ENCODE peak calls at places on chromosomes 16 and 17, in six cellular contexts. L, M, N, F, W and Z are unnamed samples.

GRCh38 chr17:73342549-73343167 is 30.9 kb upstream of the CDC42EP4 start:
- DNase-seq in W (no peak), M (no peak), F (no peak), N (no peak), L (no peak), Z (no peak)

GRCh38 chr16:68529608-68529930 is 9.5 kb upstream of the ZFP90 start:
- DNase-seq in M (no peak), N (no peak), L (no peak), F (no peak), W (no peak), Z (no peak)

GRCh38 chr16:86033016-86033474 is 134.1 kb downstream of the IRF8 start:
- DNase-seq in F (peak), W (no peak), L (no peak), N (no peak), M (no peak), Z (no peak)

GRCh38 chr17:41308251-41308917 is 725 bp downstream of the KRTAP16-1 start:
- DNase-seq in N (no peak), F (peak), L (peak), M (no peak), W (no peak), Z (no peak)

GRCh38 chr16:84532855-84533486 is 28.5 kb upstream of the MEAK7 start:
- DNase-seq in L (no peak), N (no peak), F (no peak), M (no peak), W (no peak), Z (no peak)

GRCh38 chr17:18280766-18281165 is 20.3 kb downstream of the MIEF2 start:
- DNase-seq in L (no peak), W (no peak), F (no peak), N (no peak), M (no peak), Z (no peak)

GRCh38 chr17:65523411-65523810 is 38.0 kb downstream of the AXIN2 start:
- DNase-seq in M (no peak), L (no peak), F (no peak), N (no peak), W (no peak), Z (no peak)

GRCh38 chr16:1545044-1545736 is 11.7 kb downstream of the TMEM204 start:
- DNase-seq in N (no peak), L (no peak), W (no peak), F (no peak), M (no peak), Z (no peak)

GRCh38 chr17:62649570-62649969 is 22.1 kb downstream of the MRC2 start:
- DNase-seq in N (no peak), L (no peak), F (peak), M (no peak), W (no peak), Z (no peak)

GRCh38 chr17:64291268-64291851 is 28.3 kb upstream of the TEX2 start:
- DNase-seq in N (no peak), F (no peak), L (no peak), M (no peak), W (no peak), Z (no peak)

GRCh38 chr17:11144358-11145233 is 96.4 kb upstream of the SHISA6 start:
- DNase-seq in N (no peak), M (no peak), W (no peak), F (no peak), L (peak), Z (no peak)

GRCh38 chr16:56814537-56815432 is 50.2 kb upstream of the SLC12A3 start:
- DNase-seq in M (no peak), F (no peak), N (no peak), W (no peak), L (no peak), Z (no peak)

GRCh38 chr16:66910175-66910940 is 8.3 kb downstream of the CDH16 start:
- DNase-seq in N (no peak), L (no peak), W (no peak), M (no peak), F (no peak), Z (no peak)

GRCh38 chr16:21167929-21168602 is 9.6 kb downstream of the LDAF1 start:
- DNase-seq in W (no peak), F (no peak), M (no peak), L (no peak), N (no peak), Z (no peak)

GRCh38 chr17:36932383-36933173 is 4.7 kb upstream of the LHX1 start:
- DNase-seq in N (no peak), M (no peak), W (no peak), L (no peak), F (peak), Z (no peak)

GRCh38 chr17:22158364-22158763 is 466.0 kb downstream of the KCNJ18 start:
- DNase-seq in L (no peak), N (no peak), F (no peak), M (no peak), W (no peak), Z (no peak)

GRCh38 chr17:58331815-58332719 is 3.5 kb upstream of the TSPOAP1 start:
- DNase-seq in N (peak), W (no peak), F (peak), L (peak), M (no peak), Z (no peak)

GRCh38 chr17:18074566-18075272 is 13.0 kb upstream of the DRG2 start:
- DNase-seq in W (no peak), M (no peak), N (no peak), F (no peak), L (no peak), Z (no peak)

GRCh38 chr16:50574852-50575251 is 26.7 kb downstream of the NKD1 start:
- DNase-seq in W (no peak), M (no peak), N (no peak), L (no peak), F (no peak), Z (no peak)

GRCh38 chr16:73713817-73714495 is 582.7 kb upstream of the PSMD7 start:
- DNase-seq in M (no peak), L (peak), F (no peak), N (no peak), W (no peak), Z (no peak)

GRCh38 chr17:35002876-35003551 is 22.7 kb downstream of the LIG3 start:
- DNase-seq in L (no peak), M (no peak), N (no peak), W (no peak), F (no peak), Z (no peak)

GRCh38 chr17:79019631-79020584 is 4.1 kb upstream of the C1QTNF1 start:
- DNase-seq in N (no peak), L (peak), M (peak), F (peak), W (no peak), Z (no peak)

GRCh38 chr16:58418601-58419000 is 26.3 kb downstream of the GINS3 start:
- DNase-seq in M (peak), N (peak), W (no peak), F (no peak), L (no peak), Z (no peak)

GRCh38 chr17:26792486-26792885 is 501.4 kb upstream of the WSB1 start:
- DNase-seq in W (no peak), M (no peak), L (no peak), F (no peak), N (no peak), Z (no peak)

GRCh38 chr17:72719582-72720493 is 372.6 kb downstream of the SLC39A11 start:
- DNase-seq in M (no peak), F (no peak), N (peak), W (no peak), L (peak), Z (no peak)

GRCh38 chr17:69607162-69607834 is 192.8 kb downstream of the MAP2K6 start:
- DNase-seq in N (peak), L (peak), M (peak), F (peak), W (peak), Z (peak)

GRCh38 chr16:76749780-76750375 is 441.1 kb upstream of the MON1B start:
- DNase-seq in F (no peak), M (no peak), N (no peak), W (no peak), L (no peak), Z (no peak)

GRCh38 chr16:87435399-87436224 is 43.5 kb downstream of the MAP1LC3B start:
- DNase-seq in N (no peak), W (no peak), L (no peak), F (no peak), M (no peak), Z (no peak)

GRCh38 chr17:78890111-78890897 is 12.7 kb downstream of the CEP295NL start:
- DNase-seq in N (peak), F (peak), W (no peak), M (no peak), L (peak), Z (no peak)

GRCh38 chr17:1485311-1485747 is 7.2 kb downstream of the MYO1C start:
- DNase-seq in N (no peak), F (peak), L (peak), W (no peak), M (no peak), Z (no peak)

GRCh38 chr17:81928497-81929252 is 1.1 kb upstream of the MAFG start:
- DNase-seq in M (no peak), W (no peak), F (no peak), L (no peak), N (no peak), Z (no peak)

GRCh38 chr16:31267332-31268032 is 7.7 kb downstream of the ITGAM start:
- DNase-seq in L (no peak), F (peak), N (no peak), W (no peak), M (no peak), Z (no peak)

GRCh38 chr16:88938933-88939813 is 37.8 kb downstream of the CBFA2T3 start:
- DNase-seq in L (no peak), N (no peak), W (no peak), F (no peak), M (no peak), Z (no peak)

GRCh38 chr16:88619859-88620655 is 18.3 kb upstream of the IL17C start:
- DNase-seq in W (no peak), M (no peak), F (no peak), L (peak), N (no peak), Z (no peak)